ENCODE peak calls at places on chromosome 18, in six cellular contexts. J is HFFc6; G is fibroblast of the aortic adventitia; A is fibroblast of mammary gland; H is heart left ventricle; C is CD4-positive, alpha-beta T cell. F is an unnamed sample.

GRCh38 chr18:30971338-30971956 is 71.1 kb downstream of the DSC3 start:
- DNase-seq in J (peak; percentile 39), G (peak; percentile 43), A (peak; percentile 33), H (no peak), C (no peak), F (no peak)

GRCh38 chr18:27803957-27804356 is 373.0 kb downstream of the CDH2 start:
- DNase-seq in J (peak; percentile 48), G (no peak), A (no peak), H (no peak), C (no peak), F (no peak)

GRCh38 chr18:33670052-33670451 is 92.0 kb downstream of the ASXL3 start:
- DNase-seq in J (no peak), G (no peak), A (no peak), H (no peak), C (no peak), F (no peak)

GRCh38 chr18:51401912-51402311 is 204.4 kb upstream of the MEX3C start:
- DNase-seq in J (no peak), G (no peak), A (no peak), H (no peak), C (no peak), F (no peak)

GRCh38 chr18:2513616-2514015 is 57.7 kb downstream of the METTL4 start:
- DNase-seq in J (no peak), G (no peak), A (peak; percentile 10), H (no peak), C (no peak), F (no peak)

GRCh38 chr18:7021994-7022840 is 95.4 kb downstream of the LAMA1 start:
- DNase-seq in J (peak; percentile 19), G (no peak), A (peak; percentile 49), H (no peak), C (no peak), F (no peak)

GRCh38 chr18:2910751-2911425 is 64.1 kb downstream of the EMILIN2 start:
- DNase-seq in J (no peak), G (no peak), A (no peak), H (no peak), C (no peak), F (no peak)

GRCh38 chr18:48828201-48828580 is 122.6 kb downstream of the SMAD7 start:
- DNase-seq in J (no peak), G (no peak), A (no peak), H (no peak), C (no peak), F (no peak)

GRCh38 chr18:76353500-76353899 is 141.5 kb downstream of the ZNF516 start:
- DNase-seq in J (no peak), G (no peak), A (no peak), H (no peak), C (no peak), F (no peak)

GRCh38 chr18:62954341-62954740 is 239.0 kb downstream of the PHLPP1 start:
- DNase-seq in J (no peak), G (peak; percentile 23), A (peak; percentile 14), H (no peak), C (no peak), F (no peak)

GRCh38 chr18:57029761-57030160 is 117.1 kb upstream of the BOD1L2 start:
- DNase-seq in J (no peak), G (no peak), A (no peak), H (no peak), C (no peak), F (no peak)
- TF ChIP-seq CTCF in J (peak; percentile 29), G (no peak), A (no peak), H (no peak), C (no peak), F (no peak)

GRCh38 chr18:24023185-24023814 is 8.7 kb downstream of the TTC39C start:
- DNase-seq in J (no peak), G (no peak), A (no peak), H (no peak), C (no peak), F (no peak)
- TF ChIP-seq CTCF in J (peak; percentile 31), G (no peak), A (peak; percentile 4), H (no peak), C (no peak), F (no peak)

GRCh38 chr18:4144201-4144600 is 310.9 kb downstream of the DLGAP1 start:
- DNase-seq in J (no peak), G (no peak), A (no peak), H (no peak), C (no peak), F (no peak)
- TF ChIP-seq CTCF in J (no peak), G (no peak), A (no peak), H (no peak), C (no peak), F (no peak)

GRCh38 chr18:35939166-35939565 is 33.3 kb upstream of the RMP24 start:
- DNase-seq in J (no peak), G (peak; percentile 4), A (no peak), H (no peak), C (no peak), F (no peak)
- TF ChIP-seq CTCF in J (no peak), G (peak; percentile 27), A (peak; percentile 20), H (no peak), C (no peak), F (no peak)

GRCh38 chr18:36493349-36494281 is 196.1 kb downstream of the FHOD3 start:
- DNase-seq in J (no peak), G (peak; percentile 47), A (peak; percentile 62), H (peak; percentile 51), C (no peak), F (no peak)
- TF ChIP-seq CTCF in J (no peak), G (no peak), A (no peak), H (no peak), C (no peak), F (no peak)

DNA sequence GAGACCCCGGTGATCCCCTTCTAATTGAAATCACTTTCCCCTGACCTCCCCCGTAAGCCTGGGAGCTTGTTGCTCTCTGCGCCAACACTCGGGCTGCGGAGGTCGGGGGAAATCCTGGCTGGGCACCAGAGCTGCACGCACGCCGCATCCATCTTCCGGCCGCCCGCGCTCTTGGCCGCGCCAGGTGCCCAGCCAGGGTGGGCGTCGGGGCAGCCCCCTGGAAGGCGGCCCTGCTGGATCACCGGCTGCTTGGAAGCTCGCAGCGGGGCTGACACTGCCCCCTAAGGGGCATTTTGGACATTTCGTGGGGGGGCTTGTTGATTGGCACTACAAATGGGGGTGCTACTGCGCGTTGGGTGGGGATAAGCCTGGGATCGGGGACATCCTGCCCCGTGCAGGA is 280.3 kb upstream of the SKOR2 start:
- DNase-seq in J (no peak), G (no peak), A (no peak), H (no peak), C (no peak), F (no peak)
- TF ChIP-seq CTCF in J (no peak), G (no peak), A (no peak), H (no peak), C (no peak), F (no peak)

DNA sequence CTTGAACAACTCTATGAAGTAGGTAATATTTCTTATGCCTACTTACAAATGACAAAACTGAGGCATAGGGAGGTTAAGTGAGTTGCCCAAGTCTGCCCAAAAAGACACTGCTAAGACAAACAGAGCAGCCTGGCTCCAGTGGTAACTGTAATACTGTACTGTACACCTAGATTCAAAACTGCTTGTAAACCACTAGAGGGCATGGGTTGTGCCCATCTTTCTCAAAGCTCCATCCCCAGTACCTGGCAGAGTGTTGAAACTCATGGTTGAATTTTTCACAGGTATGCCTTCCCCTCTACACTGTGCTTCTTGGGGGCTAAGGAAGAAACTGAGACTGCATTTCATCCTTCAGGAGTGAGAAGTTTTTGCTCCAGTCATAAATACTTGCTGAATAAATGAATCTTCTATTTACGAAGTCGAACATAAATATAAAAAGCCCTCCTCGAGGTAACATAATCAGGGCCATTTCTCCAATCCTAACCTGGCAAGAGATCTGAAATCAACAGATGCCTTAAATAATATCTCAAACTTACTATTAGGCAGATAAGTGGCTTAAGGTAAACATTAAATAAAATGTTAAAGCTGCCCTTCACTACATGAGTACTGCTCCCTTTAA is 2.0 kb downstream of the PPP4R1 start:
- DNase-seq in J (peak; percentile 50), G (peak; percentile 63), A (peak; percentile 58), H (no peak), C (peak; percentile 12), F (no peak)
- TF ChIP-seq CTCF in J (peak; percentile 84), G (peak; percentile 76), A (peak; percentile 85), H (peak; percentile 58), C (peak; percentile 66), F (no peak)

DNA sequence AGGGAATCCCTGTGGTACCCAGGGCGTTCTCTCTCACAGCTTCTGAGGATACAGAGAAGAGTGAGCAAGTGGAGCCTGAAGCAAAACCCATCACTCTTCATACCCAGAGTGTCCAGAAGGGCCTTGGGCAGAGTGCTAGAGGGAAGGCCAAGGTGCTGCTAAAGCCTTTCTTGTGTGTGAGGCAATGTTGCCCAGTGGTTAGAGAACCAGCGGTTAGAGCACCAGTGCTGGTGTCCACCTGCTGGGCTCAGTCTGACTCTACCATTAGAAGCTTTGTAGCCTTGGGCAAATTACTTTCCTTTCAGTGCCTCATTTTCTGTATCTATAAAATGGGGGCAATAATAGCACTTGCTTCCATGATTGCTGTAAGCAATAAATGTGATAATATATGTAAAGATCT is 210.5 kb upstream of the SKOR2 start:
- DNase-seq in J (no peak), G (no peak), A (no peak), H (no peak), C (no peak), F (no peak)
- TF ChIP-seq CTCF in J (no peak), G (no peak), A (no peak), H (no peak), C (no peak), F (no peak)

GRCh38 chr18:57390044-57390443 is 37.7 kb downstream of the ST8SIA3 start:
- DNase-seq in J (no peak), G (no peak), A (no peak), H (no peak), C (no peak), F (no peak)
- TF ChIP-seq CTCF in J (no peak), G (no peak), A (no peak), H (no peak), C (no peak), F (no peak)